ENCODE peak calls at places on chromosome 10, in eight cellular contexts. F is breast epithelium, H is substantia nigra, E is right atrium auricular region, X is amygdala, S is AG10803, O is Calu3, Z is caudate nucleus. B is an unnamed sample.
A peak's percentile ranks its signal among the peaks of the same experiment; 100 is the strongest.

GRCh38 chr10:52443419-52444388 is 129.6 kb downstream of the DKK1 start:
- DNase-seq in H (no peak), F (no peak), E (no peak), S (peak; percentile 93), Z (no peak), X (no peak), O (no peak), B (no peak)

GRCh38 chr10:70052462-70053211 is at the start of gene MACROH2A2:
- DNase-seq in X (peak; percentile 52), Z (peak; percentile 32), S (peak; percentile 59), F (peak; percentile 58), E (peak; percentile 65), H (peak; percentile 23), O (peak; percentile 73), B (peak; percentile 49)

GRCh38 chr10:29932991-29933390 is 126.4 kb downstream of the JCAD start:
- DNase-seq in E (no peak), O (no peak), X (no peak), F (no peak), H (no peak), Z (no peak), S (no peak), B (no peak)

GRCh38 chr10:78621183-78621789 is 447.5 kb upstream of the ZMIZ1 start:
- DNase-seq in F (no peak), X (no peak), H (no peak), E (no peak), S (no peak), O (peak; percentile 37), Z (no peak), B (no peak)

GRCh38 chr10:4028838-4029583 is 244.0 kb upstream of the KLF6 start:
- DNase-seq in F (no peak), H (no peak), Z (no peak), S (no peak), E (no peak), X (no peak), O (no peak), B (no peak)

GRCh38 chr10:71765176-71765906 is 8.0 kb downstream of the VSIR start:
- DNase-seq in F (no peak), O (no peak), X (no peak), Z (no peak), H (no peak), E (no peak), S (peak; percentile 79), B (no peak)

GRCh38 chr10:11491087-11491486 is 120.4 kb downstream of the USP6NL start:
- DNase-seq in X (no peak), F (no peak), E (no peak), Z (no peak), H (no peak), S (no peak), O (no peak), B (no peak)

GRCh38 chr10:69851306-69851705 is 49.6 kb downstream of the COL13A1 start:
- DNase-seq in Z (no peak), E (no peak), X (no peak), S (peak; percentile 64), F (no peak), H (no peak), O (no peak), B (no peak)

GRCh38 chr10:132199268-132199853 is 12.6 kb downstream of the DPYSL4 start:
- DNase-seq in O (no peak), Z (no peak), F (no peak), E (no peak), S (no peak), X (no peak), H (no peak), B (no peak)